ENCODE peak calls at places on chromosomes 5 and 9, in nine cellular contexts. D is endodermal cell; P is stomach; Z is mucosa of descending colon; H is CD8-positive, alpha-beta T cell; A is A549; K is mammary epithelial cell; N is upper lobe of right lung; X is MM.1S. T is an unnamed sample.

GRCh38 chr5:57434227-57434640 is 48.4 kb downstream of the ACTBL2 start:
- DNase-seq in H (no peak), N (no peak), X (no peak), A (no peak), Z (no peak), P (no peak), K (no peak), D (no peak), T (no peak)

GRCh38 chr5:50420343-50420935 is 20.6 kb downstream of the EMB start:
- DNase-seq in A (no peak), Z (no peak), H (no peak), K (no peak), D (no peak), N (no peak), X (no peak), P (no peak), T (no peak)

GRCh38 chr5:42992035-42992570 is 48.0 kb downstream of the ANXA2R start:
- DNase-seq in A (peak; percentile 57), K (peak; percentile 65), Z (peak; percentile 77), D (peak; percentile 90), X (peak; percentile 85), N (peak; percentile 91), P (peak; percentile 68), H (peak; percentile 74), T (peak; percentile 67)

GRCh38 chr9:13061390-13061789 is 218.1 kb downstream of the MPDZ start:
- DNase-seq in Z (no peak), A (no peak), K (no peak), N (no peak), H (no peak), X (no peak), D (no peak), P (no peak), T (no peak)

GRCh38 chr5:98110270-98110669 is 663.2 kb upstream of the RGMB start:
- DNase-seq in D (no peak), X (no peak), N (no peak), Z (no peak), A (no peak), P (no peak), H (no peak), K (peak; percentile 69), T (no peak)

GRCh38 chr9:98081477-98082219 is 25.1 kb downstream of the NANS start:
- DNase-seq in X (no peak), P (peak; percentile 54), N (peak; percentile 72), D (no peak), H (no peak), K (peak; percentile 54), Z (no peak), A (peak; percentile 40), T (no peak)

GRCh38 chr5:65811004-65811403 is 89.0 kb downstream of the NLN start:
- DNase-seq in D (no peak), X (no peak), N (no peak), P (no peak), K (peak; percentile 87), A (no peak), H (no peak), Z (peak; percentile 77), T (no peak)

GRCh38 chr5:162299793-162300192 is 232.2 kb downstream of the GABRG2 start:
- DNase-seq in P (no peak), K (no peak), D (no peak), Z (no peak), X (no peak), H (no peak), N (peak; percentile 29), A (no peak), T (no peak)

GRCh38 chr5:54090495-54091084 is 219.8 kb downstream of the ARL15 start:
- DNase-seq in N (no peak), A (peak; percentile 18), X (no peak), H (no peak), P (no peak), K (peak; percentile 35), D (no peak), Z (no peak), T (no peak)

GRCh38 chr5:54083851-54084250 is 226.5 kb downstream of the ARL15 start:
- DNase-seq in H (no peak), K (no peak), N (no peak), A (no peak), Z (no peak), P (no peak), D (no peak), X (no peak), T (no peak)

GRCh38 chr5:54088081-54088480 is 222.3 kb downstream of the ARL15 start:
- DNase-seq in N (no peak), K (no peak), Z (no peak), X (no peak), D (no peak), H (no peak), A (no peak), P (no peak), T (no peak)

GRCh38 chr5:54091416-54092130 is 218.8 kb downstream of the ARL15 start:
- DNase-seq in D (no peak), K (peak; percentile 70), A (no peak), Z (no peak), H (no peak), P (no peak), N (no peak), X (no peak), T (no peak)

DNA sequence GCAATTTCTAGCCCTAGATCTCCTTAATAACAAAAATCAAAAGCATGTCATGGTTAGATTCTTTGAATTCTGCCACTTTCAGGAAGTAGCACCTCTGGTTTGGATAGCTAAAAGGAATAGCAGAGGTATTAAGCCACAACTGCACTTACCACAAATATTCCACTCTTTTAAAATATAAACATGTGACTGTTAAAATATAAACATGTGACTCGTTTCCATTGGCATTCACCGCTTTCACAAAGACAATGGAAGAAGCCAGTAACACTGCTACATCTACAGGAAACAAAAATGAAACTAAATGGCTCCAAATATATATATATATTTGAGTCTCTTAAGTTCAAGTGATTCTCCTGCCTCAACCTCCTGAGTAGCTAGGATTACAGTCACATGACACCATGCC is 222.9 kb downstream of the ARL15 start:
- DNase-seq in D (no peak), K (peak; percentile 41), P (no peak), X (no peak), H (no peak), A (no peak), N (no peak), Z (no peak), T (no peak)
- H3K4me3 ChIP-seq in D (no peak overlapping the region), K (no peak overlapping the region), P (no peak overlapping the region), X (no peak overlapping the region), H (no peak overlapping the region), A (no peak overlapping the region), N (no peak overlapping the region), Z (no peak overlapping the region), T (no peak overlapping the region)

DNA sequence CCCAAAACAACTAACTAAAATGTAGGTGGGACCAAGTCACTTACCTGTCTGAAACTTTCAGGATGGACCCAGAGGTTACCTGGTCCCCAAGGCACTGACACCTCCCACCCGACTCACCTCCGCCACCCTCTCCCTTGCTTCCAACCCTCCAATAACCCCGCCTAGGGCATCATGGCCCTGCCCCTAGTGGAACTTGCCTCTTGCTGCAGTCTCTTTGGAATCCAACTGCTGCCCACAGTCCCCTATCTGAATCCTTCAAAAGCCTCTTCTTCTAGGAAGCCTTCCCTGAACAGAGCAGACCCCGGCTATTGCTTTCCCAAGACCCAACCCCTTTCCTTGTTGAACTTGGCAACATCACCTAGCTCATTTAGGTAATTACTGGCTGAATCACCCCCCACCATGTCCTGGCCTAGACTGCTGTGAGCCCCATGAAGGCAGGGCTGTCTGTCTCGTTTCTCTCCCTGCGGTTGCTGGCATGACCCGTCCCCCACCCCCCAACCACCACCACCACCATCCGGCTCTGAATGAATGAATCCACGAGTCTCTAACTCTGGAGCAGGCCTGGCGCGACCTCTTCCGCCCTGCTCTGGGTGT is 9.4 kb downstream of the CRB2 start:
- DNase-seq in Z (no peak), K (no peak), A (no peak), N (no peak), H (no peak), X (no peak), D (peak; percentile 83), P (no peak), T (no peak)
- TF ChIP-seq CTCF in Z (no peak), K (peak; percentile 43), A (no peak), N (no peak), H (no peak), X (peak; percentile 16), D (peak; percentile 71), P (no peak), T (peak; percentile 15)

GRCh38 chr9:5843450-5844249 is 10.7 kb upstream of the ERMP1 start:
- DNase-seq in P (no peak), X (no peak), K (no peak), N (no peak), Z (no peak), H (no peak), D (no peak), A (peak; percentile 57), T (peak; percentile 66)

GRCh38 chr9:5835808-5836207 is 2.9 kb upstream of the ERMP1 start:
- DNase-seq in K (no peak), D (no peak), A (no peak), Z (no peak), X (no peak), P (no peak), N (no peak), H (no peak), T (no peak)

GRCh38 chr9:5838884-5839571 is 6.1 kb upstream of the ERMP1 start:
- DNase-seq in K (peak; percentile 87), H (no peak), Z (peak; percentile 75), X (peak; percentile 53), A (peak; percentile 96), N (no peak), P (peak; percentile 69), D (peak; percentile 73), T (peak; percentile 77)

GRCh38 chr9:5842926-5843325 is 10.0 kb upstream of the ERMP1 start:
- DNase-seq in D (no peak), H (no peak), X (no peak), N (no peak), K (no peak), P (no peak), Z (no peak), A (no peak), T (no peak)

GRCh38 chr9:5839572-5839902 is 6.6 kb upstream of the ERMP1 start:
- DNase-seq in Z (no peak), D (no peak), H (no peak), K (no peak), A (no peak), N (no peak), P (no peak), X (no peak), T (no peak)
- H3K4me1 ChIP-seq in Z (peaks cover 17% of the 10 kb centered on the region), D (peaks cover 16% of the 10 kb centered on the region), H (peaks cover 39% of the 10 kb centered on the region), K (peaks cover 32% of the 10 kb centered on the region), A (peaks cover 42% of the 10 kb centered on the region), N (peaks cover 16% of the 10 kb centered on the region), P (peaks cover 20% of the 10 kb centered on the region), X (peaks cover 11% of the 10 kb centered on the region), T (peaks cover 34% of the 10 kb centered on the region)

GRCh38 chr5:154519375-154519774 is 41.3 kb upstream of the HAND1 start:
- DNase-seq in P (no peak), K (peak; percentile 59), X (no peak), H (no peak), D (peak; percentile 48), Z (no peak), A (peak; percentile 53), N (no peak), T (no peak)

GRCh38 chr5:154523104-154523503 is 45.1 kb upstream of the HAND1 start:
- DNase-seq in K (no peak), Z (no peak), N (peak; percentile 26), A (no peak), P (no peak), H (no peak), X (no peak), D (peak; percentile 60), T (no peak)

GRCh38 chr5:154522284-154522683 is 44.3 kb upstream of the HAND1 start:
- DNase-seq in N (peak; percentile 6), D (peak; percentile 38), H (no peak), Z (no peak), X (no peak), A (no peak), K (no peak), P (no peak), T (no peak)

GRCh38 chr5:154521756-154522155 is 43.7 kb upstream of the HAND1 start:
- DNase-seq in K (no peak), A (no peak), Z (no peak), H (no peak), N (peak; percentile 46), P (no peak), D (peak; percentile 85), X (no peak), T (no peak)

DNA sequence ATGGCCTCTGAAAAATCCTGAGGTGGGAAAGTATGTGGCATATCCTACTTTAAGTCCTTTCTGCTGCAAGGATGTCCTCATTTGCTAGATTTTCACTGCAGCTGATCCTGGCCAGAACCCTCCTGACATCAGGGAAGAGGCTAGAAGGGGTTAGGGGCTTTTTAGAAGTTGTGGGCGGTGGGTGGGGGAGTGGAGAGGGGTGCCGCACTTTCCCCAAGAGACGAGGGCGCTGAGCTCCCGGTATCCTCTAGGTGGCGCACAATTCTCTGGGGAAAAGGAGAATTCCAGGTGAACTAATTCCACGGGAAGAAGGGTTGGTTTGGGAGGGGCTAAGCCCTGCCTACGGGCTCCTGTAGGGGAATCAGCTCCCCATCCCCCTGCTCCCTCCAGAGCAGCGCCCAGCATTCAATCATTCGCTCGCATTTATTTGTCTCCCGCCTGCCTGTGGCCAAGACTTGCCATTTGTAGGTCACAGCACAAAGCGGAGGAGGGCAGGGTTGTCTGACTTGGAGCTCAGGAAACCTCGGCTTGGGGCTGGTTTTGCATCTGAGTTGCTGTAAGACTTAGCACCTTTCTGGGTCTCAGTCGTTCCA is 42.9 kb upstream of the HAND1 start:
- DNase-seq in X (no peak), N (peak; percentile 73), D (peak; percentile 96), A (peak; percentile 79), H (no peak), P (no peak), Z (peak; percentile 33), K (no peak), T (peak; percentile 77)
- H3K4me3 ChIP-seq in X (no peak overlapping the region), N (no peak overlapping the region), D (peak overlapping the region; percentile 60), A (no peak overlapping the region), H (no peak overlapping the region), P (no peak overlapping the region), Z (no peak overlapping the region), K (peak overlapping the region; percentile 23), T (no peak overlapping the region)